ENCODE peak calls at places on chromosomes 6 and 20, in six cellular contexts. One of them, this sample, is unnamed. For H3K9me3, the result is how much of the 10 kb centered on the place peaks cover.

GRCh38 chr20:25336561-25337422 is 53.8 kb downstream of the ABHD12 start:
- DNase-seq in HCT116: no peak
- DNase-seq in neural progenitor cell: peak
- DNase-seq in PC-3: peak
- DNase-seq in SK-N-SH: no peak
- DNase-seq in GM23248: peak
- DNase-seq in this sample: no peak

GRCh38 chr6:3229566-3230274 is 2.3 kb upstream of the TUBB2B start:
- DNase-seq in PC-3: no peak
- DNase-seq in SK-N-SH: peak
- DNase-seq in GM23248: peak
- DNase-seq in neural progenitor cell: peak
- DNase-seq in HCT116: no peak
- DNase-seq in this sample: peak

GRCh38 chr6:145815875-145816274 is 1.3 kb upstream of the FBXO30 start:
- DNase-seq in HCT116: no peak
- DNase-seq in PC-3: no peak
- DNase-seq in SK-N-SH: peak
- DNase-seq in GM23248: peak
- DNase-seq in neural progenitor cell: no peak
- DNase-seq in this sample: no peak

GRCh38 chr6:4281341-4282293 is 146.2 kb upstream of the ECI2 start:
- DNase-seq in HCT116: no peak
- DNase-seq in SK-N-SH: no peak
- DNase-seq in PC-3: peak
- DNase-seq in neural progenitor cell: peak
- DNase-seq in GM23248: peak
- DNase-seq in this sample: peak

GRCh38 chr6:80197474-80197873 is 91.0 kb downstream of the BCKDHB start:
- DNase-seq in SK-N-SH: no peak
- DNase-seq in PC-3: no peak
- DNase-seq in neural progenitor cell: no peak
- DNase-seq in GM23248: peak
- DNase-seq in HCT116: no peak
- DNase-seq in this sample: no peak

GRCh38 chr6:27138837-27139752 is 108.4 kb upstream of the PRSS16 start:
- DNase-seq in HCT116: no peak
- DNase-seq in GM23248: no peak
- DNase-seq in SK-N-SH: peak
- DNase-seq in PC-3: no peak
- DNase-seq in neural progenitor cell: peak
- DNase-seq in this sample: peak

GRCh38 chr6:17043148-17043522 is 58.7 kb upstream of the STMND1 start:
- DNase-seq in neural progenitor cell: no peak
- DNase-seq in GM23248: no peak
- DNase-seq in SK-N-SH: no peak
- DNase-seq in PC-3: no peak
- DNase-seq in HCT116: no peak
- DNase-seq in this sample: no peak

GRCh38 chr6:20334334-20334733 is 67.3 kb upstream of the E2F3 start:
- DNase-seq in neural progenitor cell: no peak
- DNase-seq in GM23248: no peak
- DNase-seq in SK-N-SH: no peak
- DNase-seq in PC-3: no peak
- DNase-seq in HCT116: no peak
- DNase-seq in this sample: no peak

GRCh38 chr6:1554241-1554880 is 55.4 kb upstream of the FOXC1 start:
- DNase-seq in SK-N-SH: no peak
- DNase-seq in neural progenitor cell: peak
- DNase-seq in GM23248: peak
- DNase-seq in PC-3: no peak
- DNase-seq in HCT116: no peak
- DNase-seq in this sample: no peak

GRCh38 chr6:103177800-103178199 is 1681.9 kb downstream of the HACE1 start:
- DNase-seq in HCT116: no peak
- DNase-seq in GM23248: no peak
- DNase-seq in PC-3: no peak
- DNase-seq in neural progenitor cell: no peak
- DNase-seq in SK-N-SH: no peak
- DNase-seq in this sample: no peak

GRCh38 chr6:90411292-90411781 is 114.7 kb upstream of the BACH2 start:
- DNase-seq in GM23248: no peak
- DNase-seq in neural progenitor cell: no peak
- DNase-seq in PC-3: peak
- DNase-seq in SK-N-SH: no peak
- DNase-seq in HCT116: peak
- DNase-seq in this sample: peak

GRCh38 chr6:113291751-113292445 is 565.2 kb upstream of the MARCKS start:
- DNase-seq in HCT116: no peak
- DNase-seq in GM23248: peak
- DNase-seq in neural progenitor cell: no peak
- DNase-seq in SK-N-SH: no peak
- DNase-seq in PC-3: peak
- DNase-seq in this sample: no peak

GRCh38 chr6:157610451-157610999 is 212.5 kb upstream of the SNX9 start:
- DNase-seq in HCT116: no peak
- DNase-seq in PC-3: no peak
- DNase-seq in GM23248: no peak
- DNase-seq in neural progenitor cell: no peak
- DNase-seq in SK-N-SH: no peak
- DNase-seq in this sample: no peak

GRCh38 chr6:169035381-169036280 is 218.0 kb downstream of the THBS2 start:
- DNase-seq in SK-N-SH: peak
- DNase-seq in HCT116: no peak
- DNase-seq in PC-3: peak
- DNase-seq in neural progenitor cell: no peak
- DNase-seq in GM23248: peak
- DNase-seq in this sample: no peak

GRCh38 chr6:12345694-12346058 is 55.5 kb downstream of the EDN1 start:
- DNase-seq in neural progenitor cell: no peak
- DNase-seq in PC-3: no peak
- DNase-seq in GM23248: no peak
- DNase-seq in SK-N-SH: no peak
- DNase-seq in HCT116: no peak
- DNase-seq in this sample: no peak

GRCh38 chr6:74534485-74535211 is 671.2 kb downstream of the COL12A1 start:
- DNase-seq in PC-3: peak
- DNase-seq in SK-N-SH: no peak
- DNase-seq in HCT116: peak
- DNase-seq in GM23248: peak
- DNase-seq in neural progenitor cell: no peak
- DNase-seq in this sample: no peak

GRCh38 chr6:123016431-123017110 is 20.5 kb downstream of the CLVS2 start:
- DNase-seq in SK-N-SH: no peak
- DNase-seq in HCT116: no peak
- DNase-seq in PC-3: no peak
- DNase-seq in GM23248: no peak
- DNase-seq in neural progenitor cell: peak
- DNase-seq in this sample: no peak

GRCh38 chr6:7129784-7130569 is 22.2 kb downstream of the RREB1 start:
- DNase-seq in HCT116: no peak
- DNase-seq in neural progenitor cell: no peak
- DNase-seq in GM23248: peak
- DNase-seq in SK-N-SH: no peak
- DNase-seq in PC-3: peak
- DNase-seq in this sample: no peak

GRCh38 chr20:57342829-57343228 is 8.2 kb upstream of the RAE1 start:
- DNase-seq in SK-N-SH: no peak
- DNase-seq in HCT116: no peak
- DNase-seq in PC-3: peak
- DNase-seq in GM23248: peak
- DNase-seq in neural progenitor cell: no peak
- DNase-seq in this sample: no peak

GRCh38 chr6:112906737-112907136 is 559.6 kb downstream of the RFPL4B start:
- DNase-seq in neural progenitor cell: no peak
- DNase-seq in HCT116: no peak
- DNase-seq in GM23248: peak
- DNase-seq in SK-N-SH: peak
- DNase-seq in PC-3: no peak
- DNase-seq in this sample: no peak

GRCh38 chr6:89955364-89955763 is 61.1 kb downstream of the GJA10 start:
- DNase-seq in SK-N-SH: no peak
- DNase-seq in PC-3: no peak
- DNase-seq in HCT116: no peak
- DNase-seq in GM23248: no peak
- DNase-seq in neural progenitor cell: no peak
- DNase-seq in this sample: peak

GRCh38 chr6:65787787-65788186 is 80.8 kb upstream of the EYS start:
- DNase-seq in HCT116: no peak
- DNase-seq in PC-3: no peak
- DNase-seq in SK-N-SH: peak
- DNase-seq in GM23248: no peak
- DNase-seq in neural progenitor cell: no peak
- DNase-seq in this sample: no peak

GRCh38 chr6:113856011-113856551 is 1.1 kb upstream of the MARCKS start:
- DNase-seq in GM23248: peak
- DNase-seq in SK-N-SH: peak
- DNase-seq in neural progenitor cell: peak
- DNase-seq in HCT116: no peak
- DNase-seq in PC-3: peak
- DNase-seq in this sample: peak

GRCh38 chr20:59122377-59122932 is 41.2 kb upstream of the ZNF831 start:
- DNase-seq in neural progenitor cell: peak
- DNase-seq in HCT116: no peak
- DNase-seq in SK-N-SH: no peak
- DNase-seq in GM23248: no peak
- DNase-seq in PC-3: no peak
- DNase-seq in this sample: no peak

DNA sequence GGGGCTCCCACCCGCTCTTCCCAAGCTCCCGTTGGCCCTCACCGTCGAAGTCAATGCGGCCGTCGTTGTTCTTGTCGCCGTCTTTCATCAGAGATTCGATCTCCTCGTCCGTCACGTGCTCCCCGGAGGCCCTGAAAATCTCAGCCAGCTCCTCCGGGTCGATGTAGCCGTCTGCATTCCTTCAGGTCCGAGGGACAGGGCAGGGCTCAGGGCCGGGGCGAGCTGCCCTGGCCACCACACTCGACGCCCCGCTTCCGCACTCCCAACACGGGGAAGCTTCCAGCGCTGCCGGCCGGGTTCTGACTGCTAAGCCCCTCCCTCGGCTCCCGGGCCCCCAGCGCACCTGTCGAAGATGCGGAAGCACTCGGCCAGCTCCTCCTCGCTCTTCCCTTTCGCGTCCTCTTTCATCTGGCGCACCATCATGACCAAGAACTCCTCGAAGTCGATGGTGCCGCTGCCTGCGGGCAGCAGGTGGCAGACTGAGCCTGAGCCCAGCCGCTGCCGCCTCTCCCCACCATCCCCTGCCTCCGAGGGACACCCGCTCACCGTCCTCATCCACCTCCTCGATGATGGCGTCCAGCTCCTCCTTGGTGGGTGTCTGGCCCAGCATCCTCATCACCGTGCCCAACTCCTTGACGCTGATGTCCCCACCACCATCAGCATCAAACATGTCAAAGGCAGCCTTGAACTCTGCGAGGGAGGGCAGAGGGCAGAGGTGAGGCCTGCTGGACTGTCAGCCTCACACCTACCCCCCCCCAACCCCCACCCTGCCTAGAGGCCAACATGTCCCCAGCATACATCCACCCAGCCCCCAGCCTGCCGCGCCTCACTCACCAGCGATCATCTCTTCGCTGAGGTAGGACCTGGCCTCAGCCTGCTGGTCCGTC is 2.9 kb downstream of the TNNC2 start:
- DNase-seq in GM23248: peak
- DNase-seq in HCT116: no peak
- DNase-seq in PC-3: peak
- DNase-seq in SK-N-SH: peak
- DNase-seq in neural progenitor cell: peak
- DNase-seq in this sample: no peak
- TF ChIP-seq EZH2phosphoT487 in GM23248: no peak
- TF ChIP-seq EZH2phosphoT487 in HCT116: no peak
- TF ChIP-seq EZH2phosphoT487 in PC-3: no peak
- TF ChIP-seq EZH2phosphoT487 in SK-N-SH: no peak
- TF ChIP-seq EZH2phosphoT487 in neural progenitor cell: no peak
- TF ChIP-seq EZH2phosphoT487 in this sample: no peak

GRCh38 chr20:12614764-12615163 is 394.0 kb upstream of the SPTLC3 start:
- DNase-seq in SK-N-SH: no peak
- DNase-seq in neural progenitor cell: no peak
- DNase-seq in PC-3: no peak
- DNase-seq in GM23248: no peak
- DNase-seq in HCT116: no peak
- DNase-seq in this sample: peak
- H3K9ac ChIP-seq in SK-N-SH: no peak
- H3K9ac ChIP-seq in neural progenitor cell: no peak
- H3K9ac ChIP-seq in PC-3: no peak
- H3K9ac ChIP-seq in GM23248: no peak
- H3K9ac ChIP-seq in HCT116: no peak
- H3K9ac ChIP-seq in this sample: no peak

DNA sequence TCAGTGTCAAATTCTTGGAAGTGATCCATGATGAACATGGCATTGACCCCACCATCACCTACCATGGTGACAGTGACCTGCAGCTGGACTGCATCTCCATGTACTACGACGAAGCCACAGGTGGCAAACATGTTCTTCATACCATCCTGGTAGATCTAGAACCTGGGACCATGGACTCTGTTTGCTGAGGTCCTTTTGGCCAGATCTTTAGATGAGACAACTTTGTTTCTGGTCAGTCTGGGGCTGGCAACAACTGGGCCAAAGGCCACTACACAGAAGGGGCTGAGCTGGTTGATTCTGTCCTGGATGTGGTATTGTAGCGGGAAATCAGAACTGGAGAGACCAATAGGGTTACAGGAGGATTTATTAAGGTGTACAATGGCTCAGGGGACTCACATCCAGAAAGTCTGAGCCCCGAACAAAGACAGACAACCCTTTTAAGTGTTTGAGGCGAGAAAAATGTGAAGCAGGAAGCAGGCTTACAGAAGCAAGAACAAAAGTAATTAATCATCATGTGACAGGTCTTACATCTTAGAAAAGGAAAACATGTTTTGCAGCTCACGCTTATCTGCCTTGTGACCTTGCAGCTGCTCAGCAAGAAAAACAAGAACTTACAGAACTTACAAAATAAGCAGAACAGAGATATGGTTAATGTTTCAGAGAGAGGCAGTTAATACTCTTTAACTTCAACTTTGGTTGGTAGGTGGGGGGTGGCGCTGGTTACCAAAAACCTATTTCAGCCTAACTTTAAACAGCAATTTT is 58.8 kb upstream of the MOCS1 start:
- DNase-seq in neural progenitor cell: no peak
- DNase-seq in HCT116: no peak
- DNase-seq in SK-N-SH: no peak
- DNase-seq in PC-3: no peak
- DNase-seq in GM23248: no peak
- DNase-seq in this sample: peak
- H3K9me3 ChIP-seq in neural progenitor cell: under half
- H3K9me3 ChIP-seq in HCT116: under half
- H3K9me3 ChIP-seq in SK-N-SH: under half
- H3K9me3 ChIP-seq in PC-3: under half
- H3K9me3 ChIP-seq in GM23248: under half
- H3K9me3 ChIP-seq in this sample: under half

GRCh38 chr6:39140556-39141191 is 25.7 kb upstream of the SAYSD1 start:
- DNase-seq in PC-3: no peak
- DNase-seq in GM23248: no peak
- DNase-seq in SK-N-SH: no peak
- DNase-seq in neural progenitor cell: no peak
- DNase-seq in HCT116: no peak
- DNase-seq in this sample: no peak

GRCh38 chr6:39144804-39145203 is 29.8 kb upstream of the SAYSD1 start:
- DNase-seq in HCT116: no peak
- DNase-seq in SK-N-SH: no peak
- DNase-seq in PC-3: no peak
- DNase-seq in neural progenitor cell: no peak
- DNase-seq in GM23248: no peak
- DNase-seq in this sample: no peak

GRCh38 chr6:39143238-39143930 is 28.4 kb upstream of the SAYSD1 start:
- DNase-seq in HCT116: no peak
- DNase-seq in GM23248: no peak
- DNase-seq in PC-3: no peak
- DNase-seq in SK-N-SH: no peak
- DNase-seq in neural progenitor cell: no peak
- DNase-seq in this sample: no peak
- TF ChIP-seq EZH2phosphoT487 in HCT116: no peak
- TF ChIP-seq EZH2phosphoT487 in GM23248: no peak
- TF ChIP-seq EZH2phosphoT487 in PC-3: no peak
- TF ChIP-seq EZH2phosphoT487 in SK-N-SH: no peak
- TF ChIP-seq EZH2phosphoT487 in neural progenitor cell: no peak
- TF ChIP-seq EZH2phosphoT487 in this sample: no peak

This sample was measured in MM.1S.